ENCODE peak calls at places on chromosomes 11 and 22, in six cellular contexts. C is lower lobe of right lung, F is Calu3, N is PC-9, V is A549, L is psoas muscle. S is an unnamed sample.

GRCh38 chr22:21446128-21446826 is 20.9 kb upstream of the TMEM191C start:
- DNase-seq in C (peak; percentile 46), F (no peak), N (no peak), V (no peak), L (peak; percentile 37), S (no peak)

GRCh38 chr11:61297741-61298140 is 2.6 kb upstream of the VWCE start:
- DNase-seq in C (no peak), F (no peak), N (no peak), V (no peak), L (peak; percentile 65), S (no peak)

GRCh38 chr22:38724926-38725571 is 19.3 kb downstream of the GTPBP1 start:
- DNase-seq in C (no peak), F (peak; percentile 34), N (no peak), V (peak; percentile 49), L (peak; percentile 23), S (no peak)

GRCh38 chr11:4606231-4607015 is 1.6 kb downstream of the TRIM68 start:
- DNase-seq in C (no peak), F (no peak), N (no peak), V (no peak), L (no peak), S (no peak)

GRCh38 chr11:74055938-74056337 is 47.1 kb upstream of the UCP3 start:
- DNase-seq in C (no peak), F (no peak), N (peak; percentile 84), V (no peak), L (no peak), S (no peak)

GRCh38 chr22:49997221-49997599 is 15.4 kb downstream of the IL17REL start:
- DNase-seq in C (peak; percentile 63), F (peak; percentile 72), N (peak; percentile 34), V (no peak), L (no peak), S (no peak)

GRCh38 chr11:46271875-46272815 is 5.3 kb upstream of the CREB3L1 start:
- DNase-seq in C (no peak), F (no peak), N (no peak), V (no peak), L (no peak), S (no peak)

GRCh38 chr11:3823762-3824506 is 15.6 kb downstream of the PGAP2 start:
- DNase-seq in C (no peak), F (no peak), N (no peak), V (no peak), L (no peak), S (no peak)

GRCh38 chr11:72012897-72013721 is 14.4 kb downstream of the IL18BP start:
- DNase-seq in C (peak; percentile 79), F (no peak), N (no peak), V (peak; percentile 59), L (peak; percentile 89), S (no peak)

GRCh38 chr22:37492428-37493344 is 6.5 kb upstream of the MFNG start:
- DNase-seq in C (peak; percentile 64), F (peak; percentile 52), N (peak; percentile 52), V (peak; percentile 71), L (no peak), S (peak; percentile 75)
- TF ChIP-seq CTCF in C (peak; percentile 35), F (peak; percentile 56), N (peak; percentile 72), V (peak; percentile 39), L (peak; percentile 4), S (peak; percentile 45)

GRCh38 chr11:119372260-119373058 is 9.0 kb downstream of the USP2 start:
- DNase-seq in C (no peak), F (no peak), N (no peak), V (no peak), L (peak; percentile 89), S (no peak)

GRCh38 chr11:119369035-119369925 is 12.2 kb downstream of the USP2 start:
- DNase-seq in C (no peak), F (no peak), N (no peak), V (no peak), L (no peak), S (no peak)

GRCh38 chr11:119371067-119371601 is 10.4 kb downstream of the USP2 start:
- DNase-seq in C (no peak), F (no peak), N (no peak), V (no peak), L (no peak), S (no peak)

GRCh38 chr11:119371778-119372182 is 9.7 kb downstream of the USP2 start:
- DNase-seq in C (no peak), F (no peak), N (peak; percentile 45), V (peak; percentile 39), L (peak; percentile 88), S (no peak)

DNA sequence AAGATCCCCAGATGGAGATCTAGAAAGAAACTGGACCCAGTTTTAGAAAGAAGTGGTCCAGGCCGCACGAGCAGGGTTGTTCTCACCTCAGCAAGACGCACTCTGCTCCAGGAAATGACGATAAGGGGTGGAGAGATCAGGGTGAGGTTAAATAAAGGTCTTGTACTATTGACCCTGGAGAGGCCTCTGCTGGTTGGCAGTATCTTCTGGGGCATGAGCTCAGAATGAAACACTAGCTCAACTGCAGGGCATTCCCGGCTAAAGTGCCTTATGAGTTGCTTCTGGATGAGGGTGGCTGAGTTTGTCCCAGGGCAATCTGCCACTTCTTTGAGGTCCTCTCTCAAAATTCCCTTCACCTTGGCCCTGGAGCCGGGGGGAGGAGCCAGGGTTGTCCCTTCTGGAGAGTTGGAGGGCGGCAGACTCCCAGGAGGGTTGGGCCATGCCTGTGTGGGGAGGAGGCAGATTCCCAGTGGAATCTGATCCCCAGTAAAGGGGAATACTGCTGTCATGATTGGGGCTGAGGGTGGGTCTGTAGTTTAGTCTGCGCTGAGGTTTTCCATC is 10.9 kb downstream of the USP2 start:
- DNase-seq in C (no peak), F (no peak), N (no peak), V (no peak), L (peak; percentile 89), S (no peak)
- TF ChIP-seq CTCF in C (no peak), F (no peak), N (no peak), V (no peak), L (no peak), S (no peak)

GRCh38 chr11:102309621-102310541 is 7.4 kb upstream of the BIRC3 start:
- DNase-seq in C (no peak), F (no peak), N (no peak), V (peak; percentile 33), L (no peak), S (no peak)
- TF ChIP-seq CTCF in C (no peak), F (no peak), N (peak; percentile 21), V (peak; percentile 8), L (no peak), S (no peak)

GRCh38 chr11:48384670-48385069 is 18.4 kb upstream of the OR4C5 start:
- DNase-seq in C (no peak), F (no peak), N (no peak), V (peak; percentile 12), L (no peak), S (no peak)
- TF ChIP-seq CTCF in C (no peak), F (no peak), N (peak; percentile 49), V (no peak), L (no peak), S (no peak)

DNA sequence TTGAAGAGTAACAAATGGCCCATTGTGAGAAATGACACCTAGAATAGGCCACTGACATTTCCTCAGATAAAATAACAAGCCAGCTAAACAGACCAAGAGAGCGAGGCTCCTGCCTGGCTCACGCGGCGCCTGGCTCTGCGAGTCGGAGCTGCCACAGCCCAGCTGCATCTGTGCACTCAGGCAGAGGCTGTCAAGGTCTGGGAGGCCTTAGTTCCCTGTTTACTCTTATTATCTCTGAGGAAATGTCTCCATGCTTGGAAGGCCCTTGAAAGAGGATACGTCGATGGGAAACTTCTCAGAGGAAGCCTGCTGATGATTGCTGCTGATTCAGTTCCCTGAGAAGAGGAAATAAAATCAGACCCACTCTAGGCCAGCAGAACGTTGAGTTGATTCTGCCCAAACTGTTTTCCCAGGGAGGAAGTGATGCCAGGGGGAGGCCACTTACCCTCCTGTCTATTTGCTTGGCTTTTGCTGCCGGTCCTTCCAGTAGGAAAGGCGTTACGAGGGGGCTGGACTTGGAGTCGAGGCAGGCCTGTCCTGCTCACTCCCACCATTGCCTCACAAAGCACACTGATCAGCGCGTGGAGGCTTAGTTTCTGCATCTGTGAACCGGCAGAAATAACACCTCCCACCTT is 208.8 kb downstream of the TBC1D22A start:
- DNase-seq in C (no peak), F (no peak), N (no peak), V (no peak), L (peak; percentile 65), S (no peak)
- TF ChIP-seq CTCF in C (no peak), F (no peak), N (no peak), V (no peak), L (no peak), S (no peak)

S was measured in GM20000.